ENCODE peak calls at places on chromosomes 3 and 15, in nine cellular contexts. O is tibial artery, U is right lobe of liver, X is IMR-90, B is testis, N is psoas muscle, Y is BE2C, Z is lower lobe of right lung, R is endodermal cell. J is an unnamed sample.

GRCh38 chr3:50050361-50050760 is 38.4 kb upstream of the RBM5 start:
- DNase-seq in Y (no peak), X (peak; percentile 83), Z (no peak), B (no peak), N (no peak), R (no peak), U (no peak), O (no peak), J (no peak)

GRCh38 chr3:69352305-69353087 is 33.4 kb downstream of the FRMD4B start:
- DNase-seq in N (no peak), Z (no peak), X (no peak), Y (no peak), B (no peak), U (no peak), R (no peak), O (no peak), J (peak; percentile 17)

GRCh38 chr3:195895078-195895899 is 13.1 kb downstream of the TNK2 start:
- DNase-seq in O (no peak), Y (peak; percentile 78), Z (peak; percentile 71), U (peak; percentile 74), X (peak; percentile 11), R (peak; percentile 84), B (peak; percentile 48), N (peak; percentile 52), J (no peak)

GRCh38 chr3:31533169-31533870 is 595 bp downstream of the STT3B start:
- DNase-seq in U (peak; percentile 76), Z (peak; percentile 78), N (peak; percentile 64), B (peak; percentile 60), X (peak; percentile 1), R (peak; percentile 76), O (peak; percentile 82), Y (peak; percentile 40), J (no peak)

GRCh38 chr3:35829499-35829898 is 190.2 kb downstream of the ARPP21 start:
- DNase-seq in U (no peak), Z (no peak), Y (no peak), O (no peak), N (no peak), X (no peak), R (no peak), B (no peak), J (no peak)

GRCh38 chr15:82108489-82109078 is 62.8 kb upstream of the MEX3B start:
- DNase-seq in Z (peak; percentile 67), Y (peak; percentile 79), N (peak; percentile 51), X (peak; percentile 50), U (peak; percentile 78), B (peak; percentile 79), O (no peak), R (peak; percentile 97), J (no peak)

GRCh38 chr15:83631534-83631933 is 22.4 kb upstream of the ADAMTSL3 start:
- DNase-seq in R (no peak), O (no peak), B (no peak), Y (no peak), U (no peak), Z (no peak), N (no peak), X (no peak), J (no peak)

GRCh38 chr3:120263792-120264191 is 21.2 kb downstream of the GPR156 start:
- DNase-seq in X (no peak), Y (peak; percentile 56), N (no peak), B (no peak), Z (no peak), O (no peak), R (peak; percentile 53), U (no peak), J (no peak)

GRCh38 chr3:192229866-192230265 is 497.5 kb downstream of the FGF12 start:
- DNase-seq in X (peak; percentile 43), Z (no peak), N (no peak), R (no peak), O (no peak), U (no peak), B (no peak), Y (no peak), J (no peak)

GRCh38 chr3:37255990-37256308 is 81.6 kb upstream of the LRRFIP2 start:
- DNase-seq in X (no peak), U (no peak), Z (no peak), Y (no peak), N (no peak), O (no peak), B (no peak), R (no peak), J (no peak)

GRCh38 chr3:15108082-15108545 is 9.2 kb upstream of the RBSN start:
- DNase-seq in U (peak; percentile 86), X (peak; percentile 69), R (peak; percentile 94), O (peak; percentile 82), Y (peak; percentile 72), B (peak; percentile 73), N (peak; percentile 75), Z (peak; percentile 79), J (no peak)

GRCh38 chr15:35857812-35858211 is 311.8 kb upstream of the DPH6 start:
- DNase-seq in Z (no peak), R (no peak), O (no peak), X (no peak), B (no peak), N (no peak), Y (no peak), U (no peak), J (no peak)

GRCh38 chr3:183699238-183699947 is 1.8 kb downstream of the YEATS2 start:
- DNase-seq in U (no peak), X (no peak), B (no peak), O (no peak), Y (no peak), N (no peak), R (peak; percentile 58), Z (no peak), J (no peak)

GRCh38 chr3:184489457-184489856 is 72.1 kb upstream of the EPHB3 start:
- DNase-seq in X (no peak), Z (no peak), R (no peak), U (no peak), O (no peak), N (no peak), Y (no peak), B (no peak), J (peak; percentile 62)

GRCh38 chr15:64740361-64741170 is 34.8 kb downstream of the RBPMS2 start:
- DNase-seq in O (peak; percentile 84), U (no peak), Z (peak; percentile 77), X (peak; percentile 77), Y (peak; percentile 33), B (peak; percentile 80), R (no peak), N (peak; percentile 31), J (no peak)

GRCh38 chr15:74616020-74616939 is 644 bp downstream of the CLK3 start:
- DNase-seq in N (peak; percentile 79), B (peak; percentile 85), R (no peak), Y (peak; percentile 68), O (peak; percentile 89), U (peak; percentile 92), Z (peak; percentile 86), X (peak; percentile 63), J (peak; percentile 94)

GRCh38 chr15:74614744-74615312 is 808 bp upstream of the CLK3 start:
- DNase-seq in U (peak; percentile 89), B (peak; percentile 85), N (peak; percentile 88), Z (peak; percentile 93), Y (peak; percentile 74), X (peak; percentile 62), R (no peak), O (peak; percentile 95), J (no peak)

GRCh38 chr15:74616996-74617395 is 1.4 kb downstream of the CLK3 start:
- DNase-seq in Z (no peak), U (no peak), O (no peak), B (no peak), Y (no peak), N (no peak), R (no peak), X (no peak), J (no peak)

GRCh38 chr15:74613953-74614743 is 1.5 kb upstream of the CLK3 start:
- DNase-seq in Z (no peak), U (no peak), O (no peak), B (no peak), R (peak; percentile 89), Y (no peak), N (no peak), X (no peak), J (no peak)

GRCh38 chr15:74615313-74616019 is at the start of gene CLK3:
- DNase-seq in B (peak; percentile 96), X (peak; percentile 89), Z (peak; percentile 98), U (peak; percentile 98), N (peak; percentile 97), Y (peak; percentile 99), O (peak; percentile 98), R (peak; percentile 98), J (peak; percentile 96)
- H3K4me1 ChIP-seq in B (peaks cover 33% of the 10 kb centered on the region), X (peaks cover 6% of the 10 kb centered on the region), Z (peaks cover 42% of the 10 kb centered on the region), U (peaks cover 11% of the 10 kb centered on the region), N (peaks cover 36% of the 10 kb centered on the region), Y (peaks cover 8% of the 10 kb centered on the region), O (no peaks in the 10 kb centered on the region), R (peaks cover 19% of the 10 kb centered on the region), J (peaks cover 46% of the 10 kb centered on the region)

GRCh38 chr3:136898549-136898948 is 36.5 kb downstream of the NCK1 start:
- DNase-seq in Y (no peak), U (no peak), Z (no peak), B (no peak), O (no peak), X (no peak), R (no peak), N (no peak), J (no peak)

GRCh38 chr3:136903899-136904298 is 41.9 kb downstream of the NCK1 start:
- DNase-seq in U (no peak), R (no peak), Z (no peak), N (no peak), O (no peak), B (no peak), Y (no peak), X (no peak), J (no peak)

GRCh38 chr3:136899622-136900158 is 37.7 kb downstream of the NCK1 start:
- DNase-seq in Z (no peak), O (no peak), N (no peak), X (peak; percentile 50), R (no peak), B (no peak), Y (no peak), U (no peak), J (no peak)

GRCh38 chr3:136901391-136901790 is 39.4 kb downstream of the NCK1 start:
- DNase-seq in N (no peak), B (no peak), R (no peak), O (no peak), X (peak; percentile 16), U (no peak), Y (no peak), Z (no peak), J (no peak)

GRCh38 chr3:136898954-136899353 is 36.9 kb downstream of the NCK1 start:
- DNase-seq in Z (no peak), O (no peak), Y (no peak), R (no peak), B (no peak), X (peak; percentile 9), U (no peak), N (no peak), J (no peak)
- H3K4me1 ChIP-seq in Z (peaks cover 40% of the 10 kb centered on the region), O (no peaks in the 10 kb centered on the region), Y (no peaks in the 10 kb centered on the region), R (no peaks in the 10 kb centered on the region), B (peaks cover 5% of the 10 kb centered on the region), X (peaks cover 14% of the 10 kb centered on the region), U (no peaks in the 10 kb centered on the region), N (peaks cover 11% of the 10 kb centered on the region), J (peaks cover 36% of the 10 kb centered on the region)

GRCh38 chr3:155244206-155244605 is 49.3 kb downstream of the STRIT1 start:
- DNase-seq in O (no peak), U (no peak), X (peak; percentile 57), R (no peak), Y (peak; percentile 5), B (no peak), Z (no peak), N (no peak), J (no peak)
- H3K4me1 ChIP-seq in O (no peaks in the 10 kb centered on the region), U (no peaks in the 10 kb centered on the region), X (peaks cover 13% of the 10 kb centered on the region), R (no peaks in the 10 kb centered on the region), Y (no peaks in the 10 kb centered on the region), B (no peaks in the 10 kb centered on the region), Z (no peaks in the 10 kb centered on the region), N (peaks cover 10% of the 10 kb centered on the region), J (no peaks in the 10 kb centered on the region)

GRCh38 chr3:16480861-16481569 is 32.5 kb downstream of the RFTN1 start:
- DNase-seq in U (no peak), X (peak; percentile 70), B (no peak), Z (no peak), R (peak; percentile 61), N (no peak), O (no peak), Y (no peak), J (no peak)
- H3K4me1 ChIP-seq in U (no peaks in the 10 kb centered on the region), X (peaks cover 44% of the 10 kb centered on the region), B (no peaks in the 10 kb centered on the region), Z (peaks cover 70% of the 10 kb centered on the region), R (peaks cover 4% of the 10 kb centered on the region), N (peaks cover 33% of the 10 kb centered on the region), O (no peaks in the 10 kb centered on the region), Y (peaks cover 5% of the 10 kb centered on the region), J (peaks cover 94% of the 10 kb centered on the region)